ENCODE peak calls at places on chromosome 7, in eight cellular contexts. One of them, this sample, is unnamed.

GRCh38 chr7:143413123-143413522 is 4.5 kb upstream of the EPHA1 start:
- DNase-seq in Panc1: no peak
- DNase-seq in A172: no peak
- DNase-seq in vagina: no peak
- DNase-seq in epithelial cell of esophagus: no peak
- DNase-seq in astrocyte of the spinal cord: no peak
- DNase-seq in posterior vena cava: no peak
- DNase-seq in psoas muscle: no peak
- DNase-seq in this sample: no peak

GRCh38 chr7:26624431-26624830 is 240.0 kb downstream of the SKAP2 start:
- DNase-seq in Panc1: no peak
- DNase-seq in A172: no peak
- DNase-seq in vagina: peak
- DNase-seq in epithelial cell of esophagus: no peak
- DNase-seq in astrocyte of the spinal cord: no peak
- DNase-seq in posterior vena cava: no peak
- DNase-seq in psoas muscle: no peak
- DNase-seq in this sample: no peak

GRCh38 chr7:31160956-31161355 is 108.8 kb downstream of the ADCYAP1R1 start:
- DNase-seq in Panc1: no peak
- DNase-seq in A172: no peak
- DNase-seq in vagina: no peak
- DNase-seq in epithelial cell of esophagus: peak
- DNase-seq in astrocyte of the spinal cord: no peak
- DNase-seq in posterior vena cava: no peak
- DNase-seq in psoas muscle: no peak
- DNase-seq in this sample: peak

GRCh38 chr7:129952164-129952652 is 552 bp downstream of the UBE2H start:
- DNase-seq in Panc1: no peak
- DNase-seq in A172: peak
- DNase-seq in vagina: no peak
- DNase-seq in epithelial cell of esophagus: peak
- DNase-seq in astrocyte of the spinal cord: peak
- DNase-seq in posterior vena cava: peak
- DNase-seq in psoas muscle: peak
- DNase-seq in this sample: peak

GRCh38 chr7:92279429-92280031 is 33.8 kb downstream of the ANKIB1 start:
- DNase-seq in Panc1: no peak
- DNase-seq in A172: no peak
- DNase-seq in vagina: no peak
- DNase-seq in epithelial cell of esophagus: no peak
- DNase-seq in astrocyte of the spinal cord: no peak
- DNase-seq in posterior vena cava: no peak
- DNase-seq in psoas muscle: no peak
- DNase-seq in this sample: no peak

GRCh38 chr7:117572826-117573620 is 93.2 kb downstream of the CFTR start:
- DNase-seq in Panc1: no peak
- DNase-seq in A172: no peak
- DNase-seq in vagina: no peak
- DNase-seq in epithelial cell of esophagus: no peak
- DNase-seq in astrocyte of the spinal cord: no peak
- DNase-seq in posterior vena cava: no peak
- DNase-seq in psoas muscle: no peak
- DNase-seq in this sample: no peak

GRCh38 chr7:142776206-142776844 is 5.6 kb downstream of the PRSS2 start:
- DNase-seq in Panc1: no peak
- DNase-seq in A172: peak
- DNase-seq in vagina: no peak
- DNase-seq in epithelial cell of esophagus: no peak
- DNase-seq in astrocyte of the spinal cord: peak
- DNase-seq in posterior vena cava: no peak
- DNase-seq in psoas muscle: no peak
- DNase-seq in this sample: no peak

GRCh38 chr7:157293413-157293788 is 43.4 kb upstream of the DNAJB6 start:
- DNase-seq in Panc1: no peak
- DNase-seq in A172: no peak
- DNase-seq in vagina: no peak
- DNase-seq in epithelial cell of esophagus: peak
- DNase-seq in astrocyte of the spinal cord: no peak
- DNase-seq in posterior vena cava: no peak
- DNase-seq in psoas muscle: no peak
- DNase-seq in this sample: no peak

GRCh38 chr7:85489498-85489897 is 302.6 kb upstream of the SEMA3D start:
- DNase-seq in Panc1: no peak
- DNase-seq in A172: peak
- DNase-seq in vagina: no peak
- DNase-seq in epithelial cell of esophagus: peak
- DNase-seq in astrocyte of the spinal cord: peak
- DNase-seq in posterior vena cava: no peak
- DNase-seq in psoas muscle: no peak
- DNase-seq in this sample: no peak

GRCh38 chr7:88480901-88481300 is 174.2 kb upstream of the STEAP4 start:
- DNase-seq in Panc1: no peak
- DNase-seq in A172: no peak
- DNase-seq in vagina: no peak
- DNase-seq in epithelial cell of esophagus: peak
- DNase-seq in astrocyte of the spinal cord: peak
- DNase-seq in posterior vena cava: no peak
- DNase-seq in psoas muscle: no peak
- DNase-seq in this sample: no peak

GRCh38 chr7:156577645-156578577 is 62.7 kb upstream of the RNF32 start:
- DNase-seq in Panc1: no peak
- DNase-seq in A172: no peak
- DNase-seq in vagina: no peak
- DNase-seq in epithelial cell of esophagus: no peak
- DNase-seq in astrocyte of the spinal cord: no peak
- DNase-seq in posterior vena cava: no peak
- DNase-seq in psoas muscle: no peak
- DNase-seq in this sample: no peak

GRCh38 chr7:83162402-83163256 is at the start of gene PCLO:
- DNase-seq in Panc1: peak
- DNase-seq in A172: peak
- DNase-seq in vagina: no peak
- DNase-seq in epithelial cell of esophagus: peak
- DNase-seq in astrocyte of the spinal cord: peak
- DNase-seq in posterior vena cava: peak
- DNase-seq in psoas muscle: peak
- DNase-seq in this sample: peak

GRCh38 chr7:154795014-154795413 is 207.9 kb downstream of the PAXIP1 start:
- DNase-seq in Panc1: no peak
- DNase-seq in A172: no peak
- DNase-seq in vagina: no peak
- DNase-seq in epithelial cell of esophagus: no peak
- DNase-seq in astrocyte of the spinal cord: no peak
- DNase-seq in posterior vena cava: no peak
- DNase-seq in psoas muscle: no peak
- DNase-seq in this sample: peak

GRCh38 chr7:118995395-118995794 is 770.9 kb downstream of the ANKRD7 start:
- DNase-seq in Panc1: no peak
- DNase-seq in A172: no peak
- DNase-seq in vagina: no peak
- DNase-seq in epithelial cell of esophagus: no peak
- DNase-seq in astrocyte of the spinal cord: no peak
- DNase-seq in posterior vena cava: no peak
- DNase-seq in psoas muscle: no peak
- DNase-seq in this sample: no peak

GRCh38 chr7:30594055-30594539 is 581 bp upstream of the GARS1 start:
- DNase-seq in Panc1: no peak
- DNase-seq in A172: peak
- DNase-seq in vagina: no peak
- DNase-seq in epithelial cell of esophagus: peak
- DNase-seq in astrocyte of the spinal cord: no peak
- DNase-seq in posterior vena cava: peak
- DNase-seq in psoas muscle: peak
- DNase-seq in this sample: peak

GRCh38 chr7:29113384-29114102 is 32.8 kb downstream of the CPVL start:
- DNase-seq in Panc1: peak
- DNase-seq in A172: peak
- DNase-seq in vagina: no peak
- DNase-seq in epithelial cell of esophagus: peak
- DNase-seq in astrocyte of the spinal cord: peak
- DNase-seq in posterior vena cava: no peak
- DNase-seq in psoas muscle: no peak
- DNase-seq in this sample: peak

GRCh38 chr7:141156446-141156845 is 82.6 kb downstream of the TMEM178B start:
- DNase-seq in Panc1: no peak
- DNase-seq in A172: no peak
- DNase-seq in vagina: no peak
- DNase-seq in epithelial cell of esophagus: no peak
- DNase-seq in astrocyte of the spinal cord: no peak
- DNase-seq in posterior vena cava: no peak
- DNase-seq in psoas muscle: no peak
- DNase-seq in this sample: no peak

GRCh38 chr7:134948736-134949135 is 37.6 kb upstream of the AGBL3 start:
- DNase-seq in Panc1: no peak
- DNase-seq in A172: no peak
- DNase-seq in vagina: no peak
- DNase-seq in epithelial cell of esophagus: peak
- DNase-seq in astrocyte of the spinal cord: no peak
- DNase-seq in posterior vena cava: no peak
- DNase-seq in psoas muscle: no peak
- DNase-seq in this sample: no peak

GRCh38 chr7:13981070-13981469 is 8.4 kb downstream of the ETV1 start:
- DNase-seq in Panc1: peak
- DNase-seq in A172: peak
- DNase-seq in vagina: no peak
- DNase-seq in epithelial cell of esophagus: peak
- DNase-seq in astrocyte of the spinal cord: peak
- DNase-seq in posterior vena cava: no peak
- DNase-seq in psoas muscle: no peak
- DNase-seq in this sample: peak

This sample was measured in endodermal cell.